ENCODE peak calls at places on chromosomes 7 and 10, in four cellular contexts. N, U, P and W are unnamed samples.
A peak's percentile ranks its signal among the peaks of the same experiment; 100 is the strongest.

GRCh38 chr7:29611941-29612527 is 48.4 kb downstream of the PRR15 start:
- DNase-seq in N (no peak), U (no peak), P (no peak), W (no peak)

GRCh38 chr10:77974396-77975074 is 48.0 kb upstream of the DLG5 start:
- DNase-seq in N (peak; percentile 25), U (peak; percentile 65), P (peak; percentile 68), W (no peak)

GRCh38 chr10:117334921-117335320 is 40.3 kb downstream of the PDZD8 start:
- DNase-seq in N (no peak), U (no peak), P (no peak), W (no peak)

GRCh38 chr7:147197006-147197405 is 1080.4 kb downstream of the CNTNAP2 start:
- DNase-seq in N (no peak), U (no peak), P (peak; percentile 81), W (peak; percentile 57)

GRCh38 chr7:46015107-46015868 is 94.2 kb upstream of the IGFBP3 start:
- DNase-seq in N (no peak), U (peak; percentile 98), P (no peak), W (no peak)

GRCh38 chr7:88102686-88103085 is 117.2 kb downstream of the SRI start:
- DNase-seq in N (no peak), U (no peak), P (no peak), W (no peak)

GRCh38 chr10:45339896-45340295 is 24.5 kb upstream of the OR13A1 start:
- DNase-seq in N (no peak), U (no peak), P (no peak), W (no peak)

GRCh38 chr10:110918269-110918632 is 729 bp downstream of the BBIP1 start:
- DNase-seq in N (peak; percentile 91), U (peak; percentile 96), P (peak; percentile 92), W (peak; percentile 88)

GRCh38 chr10:110643670-110644597 is at the start of gene RBM20:
- DNase-seq in N (peak; percentile 20), U (peak; percentile 21), P (peak; percentile 22), W (no peak)

GRCh38 chr10:132524443-132525285 is 12.9 kb upstream of the INPP5A start:
- DNase-seq in N (no peak), U (no peak), P (no peak), W (no peak)

GRCh38 chr10:60920479-60920878 is 23.5 kb downstream of the RHOBTB1 start:
- DNase-seq in N (no peak), U (no peak), P (no peak), W (no peak)

GRCh38 chr7:102287082-102287464 is 405 bp downstream of the SH2B2 start:
- DNase-seq in N (no peak), U (no peak), P (no peak), W (no peak)

GRCh38 chr7:28955723-28956607 is 2.2 kb downstream of the TRIL start:
- DNase-seq in N (peak; percentile 49), U (peak; percentile 24), P (peak; percentile 50), W (no peak)

GRCh38 chr7:133230591-133231194 is 22.2 kb upstream of the EXOC4 start:
- DNase-seq in N (peak; percentile 72), U (peak; percentile 65), P (peak; percentile 80), W (peak; percentile 45)

GRCh38 chr7:46440186-46440585 is 519.1 kb upstream of the IGFBP3 start:
- DNase-seq in N (no peak), U (no peak), P (no peak), W (no peak)

GRCh38 chr10:110258542-110258941 is 46.2 kb downstream of the SMNDC1 start:
- DNase-seq in N (no peak), U (no peak), P (no peak), W (no peak)

GRCh38 chr10:71342850-71343773 is 24.1 kb downstream of the SLC29A3 start:
- DNase-seq in N (no peak), U (peak; percentile 55), P (no peak), W (no peak)

GRCh38 chr7:140121321-140121720 is 55.5 kb downstream of the KDM7A start:
- DNase-seq in N (no peak), U (no peak), P (no peak), W (no peak)

GRCh38 chr10:23345861-23346260 is 1.3 kb upstream of the C10orf67 start:
- DNase-seq in N (no peak), U (peak; percentile 91), P (peak; percentile 97), W (peak; percentile 82)

GRCh38 chr10:48495282-48496045 is 109.4 kb downstream of the ARHGAP22 start:
- DNase-seq in N (no peak), U (no peak), P (no peak), W (no peak)

GRCh38 chr7:2687338-2687869 is 598 bp upstream of the AMZ1 start:
- DNase-seq in N (no peak), U (peak; percentile 48), P (no peak), W (peak; percentile 95)

GRCh38 chr10:16944961-16945360 is 127.7 kb upstream of the RSU1 start:
- DNase-seq in N (no peak), U (no peak), P (no peak), W (no peak)

GRCh38 chr10:5948208-5948585 is 29.1 kb downstream of the IL15RA start:
- DNase-seq in N (no peak), U (no peak), P (no peak), W (no peak)

GRCh38 chr7:105010538-105011523 is 3.2 kb upstream of the KMT2E start:
- DNase-seq in N (no peak), U (peak; percentile 41), P (peak; percentile 29), W (no peak)

GRCh38 chr7:77867208-77867915 is 68.8 kb downstream of the PHTF2 start:
- DNase-seq in N (no peak), U (peak; percentile 36), P (no peak), W (peak; percentile 86)

GRCh38 chr7:47318395-47319182 is 263.3 kb downstream of the TNS3 start:
- DNase-seq in N (no peak), U (no peak), P (no peak), W (no peak)

GRCh38 chr7:34277016-34277800 is 371.9 kb downstream of the BMPER start:
- DNase-seq in N (no peak), U (no peak), P (no peak), W (no peak)

GRCh38 chr10:49534670-49535381 is 4.1 kb downstream of the ERCC6 start:
- DNase-seq in N (peak; percentile 43), U (peak; percentile 53), P (no peak), W (no peak)

GRCh38 chr10:54133201-54133600 is 667.8 kb downstream of the PCDH15 start:
- DNase-seq in N (no peak), U (no peak), P (peak; percentile 37), W (no peak)

GRCh38 chr7:55574062-55574717 is 1.9 kb upstream of the VOPP1 start:
- DNase-seq in N (peak; percentile 54), U (peak; percentile 19), P (no peak), W (peak; percentile 8)

GRCh38 chr7:43044521-43044920 is 67.9 kb upstream of the HECW1 start:
- DNase-seq in N (no peak), U (peak; percentile 38), P (no peak), W (no peak)

GRCh38 chr10:119206603-119207366 is 586 bp upstream of the GRK5 start:
- DNase-seq in N (peak; percentile 72), U (peak; percentile 88), P (peak; percentile 62), W (peak; percentile 45)

GRCh38 chr7:88888684-88889083 is 93.1 kb upstream of the TEX47 start:
- DNase-seq in N (no peak), U (no peak), P (no peak), W (no peak)

GRCh38 chr10:17430647-17431355 is 23.6 kb downstream of the ST8SIA6 start:
- DNase-seq in N (peak; percentile 70), U (peak; percentile 75), P (peak; percentile 80), W (peak; percentile 37)

GRCh38 chr10:69090687-69091450 is 3.0 kb downstream of the SRGN start:
- DNase-seq in N (no peak), U (peak; percentile 55), P (no peak), W (no peak)

GRCh38 chr7:50119815-50120637 is 27.0 kb upstream of the ZPBP start:
- DNase-seq in N (peak; percentile 64), U (no peak), P (peak; percentile 44), W (no peak)